ENCODE peak calls at places on chromosomes 16 and 17, in five cellular contexts. R, O, N, Y and K are unnamed samples.

GRCh38 chr16:28930652-28931051 is 1.1 kb upstream of the CD19 start:
- DNase-seq in R (no peak), O (no peak), N (no peak), Y (no peak), K (no peak)

GRCh38 chr17:35778641-35779196 is 16.7 kb downstream of the MMP28 start:
- DNase-seq in R (no peak), O (no peak), N (no peak), Y (no peak), K (no peak)

GRCh38 chr16:84699712-84700517 is at the start of gene USP10:
- DNase-seq in R (peak), O (peak), N (peak), Y (peak), K (no peak)

GRCh38 chr17:49676276-49676868 is 1.5 kb downstream of the SPOP start:
- DNase-seq in R (no peak), O (no peak), N (peak), Y (no peak), K (no peak)

GRCh38 chr17:1100382-1100781 is 79.4 kb downstream of the ABR start:
- DNase-seq in R (no peak), O (no peak), N (no peak), Y (no peak), K (no peak)

GRCh38 chr16:89268585-89268984 is 51.1 kb downstream of the ZNF778 start:
- DNase-seq in R (no peak), O (no peak), N (no peak), Y (no peak), K (no peak)

GRCh38 chr17:29238133-29238850 is 8.4 kb upstream of the CRYBA1 start:
- DNase-seq in R (no peak), O (no peak), N (peak), Y (no peak), K (no peak)

GRCh38 chr16:53465606-53466290 is 31.5 kb downstream of the RBL2 start:
- DNase-seq in R (no peak), O (no peak), N (peak), Y (peak), K (peak)

GRCh38 chr16:54135361-54136275 is 151.0 kb downstream of the IRX3 start:
- DNase-seq in R (no peak), O (no peak), N (peak), Y (no peak), K (peak)

GRCh38 chr16:1612320-1613111 is at the start of gene CRAMP1:
- DNase-seq in R (peak), O (peak), N (peak), Y (peak), K (no peak)

GRCh38 chr16:54846761-54847160 is 83.9 kb upstream of the IRX5 start:
- DNase-seq in R (no peak), O (no peak), N (no peak), Y (peak), K (no peak)

GRCh38 chr16:85863384-85863774 is 35.6 kb upstream of the IRF8 start:
- DNase-seq in R (no peak), O (no peak), N (no peak), Y (no peak), K (no peak)

GRCh38 chr16:27287051-27287811 is 18.7 kb upstream of the NSMCE1 start:
- DNase-seq in R (no peak), O (no peak), N (no peak), Y (no peak), K (no peak)

GRCh38 chr17:79707931-79708891 is 22.5 kb upstream of the ENPP7 start:
- DNase-seq in R (peak), O (peak), N (peak), Y (peak), K (no peak)
- TF ChIP-seq CTCF in R (peak), O (peak), N (peak), Y (peak), K (peak)

GRCh38 chr17:47280072-47280811 is 26.6 kb downstream of the ITGB3 start:
- DNase-seq in R (no peak), O (no peak), N (peak), Y (no peak), K (no peak)

GRCh38 chr17:47278561-47278960 is 24.9 kb downstream of the ITGB3 start:
- DNase-seq in R (no peak), O (no peak), N (no peak), Y (no peak), K (no peak)

GRCh38 chr17:47281246-47281645 is 27.6 kb downstream of the ITGB3 start:
- DNase-seq in R (no peak), O (no peak), N (no peak), Y (no peak), K (no peak)

GRCh38 chr17:47277921-47278320 is 24.3 kb downstream of the ITGB3 start:
- DNase-seq in R (no peak), O (no peak), N (no peak), Y (no peak), K (no peak)

GRCh38 chr17:47279062-47279801 is 25.6 kb downstream of the ITGB3 start:
- DNase-seq in R (no peak), O (no peak), N (peak), Y (peak), K (peak)
- TF ChIP-seq CTCF in R (no peak), O (no peak), N (peak), Y (no peak), K (peak)

DNA sequence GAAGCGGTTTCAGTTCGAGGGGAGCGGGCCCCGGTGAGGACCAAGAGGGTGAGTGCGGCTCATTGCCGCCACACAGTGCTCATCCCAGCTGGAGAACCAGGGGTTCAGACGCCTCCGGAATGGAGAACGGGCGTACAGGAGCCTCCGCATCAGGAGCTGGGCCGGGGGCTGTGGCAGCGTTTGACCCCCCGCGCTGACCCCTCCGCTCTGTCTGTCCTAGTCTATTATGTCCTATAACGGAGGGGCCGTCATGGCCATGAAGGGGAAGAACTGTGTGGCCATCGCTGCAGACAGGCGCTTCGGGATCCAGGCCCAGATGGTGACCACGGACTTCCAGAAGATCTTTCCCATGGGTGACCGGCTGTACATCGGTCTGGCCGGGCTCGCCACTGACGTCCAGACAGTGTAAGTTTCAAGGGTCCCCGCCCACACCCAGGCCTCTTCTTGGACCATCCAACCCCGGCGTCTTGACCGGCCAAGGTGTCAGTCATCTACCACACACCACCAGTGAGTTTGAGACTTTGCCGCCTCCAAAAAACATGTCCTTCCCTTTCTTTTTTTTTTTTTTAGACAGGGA is 477 bp downstream of the PSMB3 start:
- DNase-seq in R (no peak), O (no peak), N (no peak), Y (peak), K (no peak)
- TF ChIP-seq CTCF in R (no peak), O (no peak), N (no peak), Y (no peak), K (no peak)

DNA sequence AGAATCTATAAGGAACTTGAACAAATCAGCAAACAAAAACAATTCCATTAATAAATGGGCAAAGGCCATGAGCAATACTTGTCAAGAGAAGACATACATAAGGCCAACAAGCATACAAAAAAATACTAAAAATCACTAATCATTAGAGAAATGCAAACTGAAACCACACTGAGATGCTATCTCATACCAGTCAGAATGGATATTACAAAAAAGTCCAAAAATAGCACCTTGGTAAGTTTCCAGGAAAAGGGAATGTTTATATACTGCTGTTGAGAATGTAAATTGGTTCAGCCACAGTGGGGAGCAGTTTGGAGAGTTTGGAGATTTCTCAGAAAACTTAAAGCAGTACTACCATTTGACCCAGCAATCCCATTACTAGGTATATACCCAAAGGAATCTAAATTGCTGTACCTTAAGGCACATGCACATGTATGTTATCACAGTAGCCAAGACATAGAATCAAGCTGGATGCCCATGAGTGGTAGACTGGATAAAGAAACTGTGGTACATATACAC is 467.7 kb downstream of the CDH11 start:
- DNase-seq in R (no peak), O (no peak), N (peak), Y (no peak), K (no peak)
- TF ChIP-seq CTCF in R (no peak), O (no peak), N (no peak), Y (no peak), K (no peak)

GRCh38 chr17:68169840-68170239 is 78.0 kb upstream of the AMZ2 start:
- DNase-seq in R (no peak), O (no peak), N (no peak), Y (no peak), K (no peak)
- TF ChIP-seq CTCF in R (no peak), O (no peak), N (no peak), Y (no peak), K (no peak)